ENCODE peak calls at places on chromosome 21, in four cellular contexts. E is stomach, M is neural progenitor cell, C is heart left ventricle. Y is an unnamed sample. For H3K4me1, the result is how much of the 10 kb centered on the place peaks cover.

GRCh38 chr21:35170818-35171217 is 121.7 kb upstream of the RUNX1 start:
- DNase-seq in C (no peak), E (no peak), M (no peak), Y (no peak)

GRCh38 chr21:21111309-21111920 is 113.2 kb downstream of the NCAM2 start:
- DNase-seq in E (no peak), C (no peak), M (peak), Y (no peak)

GRCh38 chr21:44900559-44901251 is 20.0 kb downstream of the ITGB2 start:
- DNase-seq in C (no peak), M (no peak), E (no peak), Y (no peak)

GRCh38 chr21:44812640-44813039 is 5.2 kb downstream of the SUMO3 start:
- DNase-seq in M (no peak), C (no peak), E (peak), Y (no peak)

GRCh38 chr21:36728371-36729111 is 29.6 kb downstream of the SIM2 start:
- DNase-seq in E (peak), C (no peak), M (no peak), Y (no peak)

GRCh38 chr21:44932366-44933181 is 7.3 kb upstream of the SLX9 start:
- DNase-seq in C (no peak), E (no peak), M (peak), Y (no peak)

GRCh38 chr21:32717851-32718316 is 9.9 kb downstream of the SYNJ1 start:
- DNase-seq in C (no peak), E (no peak), M (peak), Y (no peak)

GRCh38 chr21:36567216-36567917 is 87.4 kb upstream of the CLDN14 start:
- DNase-seq in E (no peak), M (no peak), C (no peak), Y (no peak)

GRCh38 chr21:45355573-45355972 is 49.4 kb upstream of the COL18A1 start:
- DNase-seq in C (no peak), M (no peak), E (no peak), Y (no peak)

GRCh38 chr21:37166733-37167132 is 93.7 kb downstream of the TTC3 start:
- DNase-seq in C (no peak), M (peak), E (no peak), Y (no peak)

GRCh38 chr21:43917515-43918384 is 52.7 kb downstream of the AGPAT3 start:
- DNase-seq in M (no peak), E (peak), C (no peak), Y (no peak)

GRCh38 chr21:44317241-44317782 is 17.5 kb downstream of the PFKL start:
- DNase-seq in E (no peak), C (no peak), M (no peak), Y (no peak)

GRCh38 chr21:36039861-36040260 is 20.5 kb downstream of the SETD4 start:
- DNase-seq in E (no peak), M (no peak), C (no peak), Y (no peak)

GRCh38 chr21:15057290-15057689 is 7.5 kb downstream of the NRIP1 start:
- DNase-seq in E (no peak), M (peak), C (no peak), Y (no peak)

GRCh38 chr21:45359451-45360217 is 45.3 kb upstream of the COL18A1 start:
- DNase-seq in E (no peak), M (peak), C (no peak), Y (no peak)

GRCh38 chr21:45949928-45950739 is 31.4 kb upstream of the COL6A1 start:
- DNase-seq in E (no peak), C (no peak), M (no peak), Y (no peak)

GRCh38 chr21:27408826-27409225 is 441.9 kb upstream of the ADAMTS5 start:
- DNase-seq in C (no peak), E (no peak), M (no peak), Y (no peak)

GRCh38 chr21:46142581-46143473 is 12.6 kb downstream of the FTCD start:
- DNase-seq in C (no peak), E (no peak), M (no peak), Y (no peak)

GRCh38 chr21:32794643-32795042 is 23.1 kb upstream of the PAXBP1 start:
- DNase-seq in E (no peak), C (no peak), M (no peak), Y (no peak)

DNA sequence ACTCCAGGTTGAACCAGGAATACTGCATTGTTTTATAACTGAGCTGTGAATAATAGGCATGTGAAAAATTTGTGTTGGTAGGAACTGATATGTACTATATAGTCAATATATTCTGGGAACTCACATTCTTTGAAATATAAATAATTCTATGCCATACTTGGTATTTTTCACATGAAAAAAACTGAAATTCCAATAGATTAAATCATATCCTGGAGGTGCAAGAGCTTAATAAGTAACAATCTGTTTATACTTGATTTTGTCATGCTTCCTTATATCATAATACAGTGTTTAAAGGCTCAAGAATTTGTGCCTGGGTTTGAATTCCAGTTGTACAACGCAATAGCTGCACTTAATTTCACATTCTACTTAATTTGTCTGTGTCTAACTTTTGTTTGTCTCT is 387.0 kb downstream of the USP25 start:
- DNase-seq in C (no peak), M (no peak), E (no peak), Y (no peak)
- H3K4me1 ChIP-seq in C (under half), M (under half), E (under half), Y (under half)

GRCh38 chr21:38933731-38934130 is 128.0 kb downstream of the ETS2 start:
- DNase-seq in M (no peak), E (no peak), C (no peak), Y (no peak)

GRCh38 chr21:38937844-38938243 is 132.1 kb downstream of the ETS2 start:
- DNase-seq in M (no peak), E (no peak), C (no peak), Y (no peak)

GRCh38 chr21:38937286-38937790 is 131.6 kb downstream of the ETS2 start:
- DNase-seq in M (no peak), C (no peak), E (no peak), Y (no peak)

GRCh38 chr21:38938343-38938742 is 132.6 kb downstream of the ETS2 start:
- DNase-seq in C (no peak), M (peak), E (no peak), Y (no peak)

DNA sequence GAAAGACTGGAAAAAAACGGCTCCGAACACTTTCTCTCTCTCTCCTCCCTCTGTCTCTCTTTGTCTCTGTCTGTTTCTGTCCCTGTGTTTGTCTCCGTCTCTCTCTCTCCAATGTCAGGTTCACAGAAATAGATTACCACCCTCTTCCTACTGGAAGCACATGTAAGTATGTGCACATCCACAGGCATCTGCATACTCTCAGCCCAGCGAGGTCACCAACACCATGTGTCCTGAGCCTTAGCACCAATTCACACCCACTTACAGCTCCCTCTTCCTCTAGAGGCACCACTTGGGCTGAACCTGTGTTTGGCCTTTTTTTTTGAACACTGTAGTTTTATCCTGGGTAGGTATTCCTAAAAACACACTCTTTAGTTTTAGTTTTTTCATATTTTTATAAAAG is 130.5 kb downstream of the ETS2 start:
- DNase-seq in C (no peak), E (no peak), M (no peak), Y (no peak)
- H3K27ac ChIP-seq in C (no peak), E (no peak), M (no peak), Y (no peak)

GRCh38 chr21:38402795-38403194 is 95.5 kb downstream of the ERG start:
- DNase-seq in E (no peak), M (no peak), C (no peak), Y (no peak)

GRCh38 chr21:38401527-38401926 is 96.8 kb downstream of the ERG start:
- DNase-seq in M (no peak), E (no peak), C (no peak), Y (no peak)

GRCh38 chr21:38402291-38402690 is 96.0 kb downstream of the ERG start:
- DNase-seq in E (no peak), C (no peak), M (no peak), Y (no peak)

GRCh38 chr21:38400195-38400695 is 98.0 kb downstream of the ERG start:
- DNase-seq in E (no peak), M (peak), C (no peak), Y (no peak)

GRCh38 chr21:38404134-38404533 is 94.1 kb downstream of the ERG start:
- DNase-seq in E (no peak), M (no peak), C (no peak), Y (no peak)
- H3K4me1 ChIP-seq in E (under half), M (under half), C (under half), Y (under half)

GRCh38 chr21:29053011-29053553 is 20.4 kb downstream of the CCT8 start:
- DNase-seq in M (no peak), E (no peak), C (no peak), Y (no peak)

GRCh38 chr21:29056005-29056404 is 17.4 kb downstream of the CCT8 start:
- DNase-seq in M (no peak), E (no peak), C (no peak), Y (no peak)

GRCh38 chr21:29055080-29055479 is 18.4 kb downstream of the CCT8 start:
- DNase-seq in E (no peak), C (no peak), M (no peak), Y (no peak)

GRCh38 chr21:29053656-29054055 is 19.8 kb downstream of the CCT8 start:
- DNase-seq in C (no peak), M (no peak), E (no peak), Y (no peak)

DNA sequence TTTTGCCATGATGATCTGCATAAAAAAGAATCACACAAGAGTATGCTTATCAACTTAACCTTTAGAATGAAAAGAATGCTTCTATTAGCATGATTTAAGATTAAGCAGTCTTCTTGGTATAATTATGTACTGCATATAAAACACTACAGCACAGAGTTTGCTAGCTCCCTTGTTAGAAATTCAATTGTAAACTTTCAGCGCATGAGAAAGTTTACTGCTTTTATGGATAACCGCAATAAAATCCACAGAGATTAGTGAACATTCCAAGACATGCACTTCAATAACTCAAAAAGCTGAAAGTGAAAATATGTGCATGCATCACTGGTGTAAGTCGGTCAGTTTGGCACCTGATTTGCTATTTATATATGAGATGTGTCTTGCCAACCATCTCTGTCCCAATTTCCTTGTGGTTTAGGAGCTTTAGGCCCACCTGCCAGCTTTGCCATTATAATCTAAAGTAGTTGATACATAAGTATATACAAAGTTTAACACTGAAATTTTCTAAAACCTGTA is 16.9 kb downstream of the CCT8 start:
- DNase-seq in M (no peak), E (no peak), C (no peak), Y (no peak)
- H3K27ac ChIP-seq in M (no peak), E (no peak), C (no peak), Y (no peak)

DNA sequence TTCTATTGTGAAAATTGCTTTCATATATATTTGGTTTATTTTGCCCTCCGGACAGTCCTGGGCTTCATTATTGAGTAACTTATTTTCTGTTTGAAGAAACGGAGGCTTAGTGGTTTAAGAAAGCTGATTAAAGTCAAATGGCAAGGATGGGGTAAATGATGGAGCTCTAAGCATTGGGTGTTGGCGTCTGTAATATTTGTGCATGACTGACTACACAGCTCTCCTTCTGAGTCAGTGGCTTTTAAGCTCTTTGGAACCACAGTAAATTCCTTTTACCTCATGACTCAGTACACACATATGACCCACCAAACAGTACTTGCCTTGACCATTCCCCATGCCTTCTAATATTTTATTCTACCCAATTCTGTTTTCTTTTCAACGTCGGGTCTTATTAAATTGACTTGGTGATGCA is 21.0 kb downstream of the B3GALT5 start:
- DNase-seq in C (no peak), M (no peak), E (no peak), Y (no peak)
- H3K4me1 ChIP-seq in C (under half), M (under half), E (under half), Y (under half)

DNA sequence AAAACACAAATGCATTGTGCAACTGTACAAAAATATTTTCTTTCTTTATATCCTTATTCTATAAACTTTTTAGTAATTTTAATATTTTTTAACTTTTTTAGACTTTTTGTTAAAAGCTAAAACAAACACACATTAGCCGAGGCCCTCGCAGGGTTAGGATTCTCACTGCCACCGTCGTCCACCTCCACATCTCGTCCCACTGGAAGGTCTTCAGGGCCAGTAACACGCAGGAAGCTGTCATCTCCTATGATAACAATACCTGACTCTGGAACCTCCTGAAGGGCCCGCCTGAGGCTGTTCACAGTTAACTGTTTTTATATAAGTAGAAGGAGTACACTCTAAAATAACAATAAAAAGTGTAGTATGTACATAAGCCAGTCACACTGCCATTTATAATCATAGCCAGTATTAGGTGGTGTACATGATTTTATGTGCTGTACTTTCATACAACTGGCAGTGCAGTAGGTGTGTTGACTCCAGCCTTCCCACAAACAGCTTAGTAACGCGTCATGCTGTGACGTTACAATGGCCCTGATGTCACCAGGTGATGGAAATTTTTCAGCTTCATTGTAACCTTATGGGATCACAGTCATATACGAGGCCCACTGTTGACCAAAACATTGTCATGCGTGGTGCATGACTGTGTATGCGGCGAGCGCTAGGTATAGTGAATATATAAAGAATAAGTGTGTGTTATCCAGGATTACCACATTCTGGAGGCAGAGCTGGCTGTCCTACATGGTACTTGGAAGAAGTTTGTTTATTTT is 8.8 kb downstream of the TFF2 start:
- DNase-seq in C (no peak), E (no peak), M (no peak), Y (no peak)
- H3K27ac ChIP-seq in C (no peak), E (no peak), M (no peak), Y (no peak)

GRCh38 chr21:42836402-42836666 is 43.0 kb downstream of the WDR4 start:
- DNase-seq in M (no peak), C (no peak), E (no peak), Y (no peak)
- H3K4me1 ChIP-seq in M (under half), C (under half), E (under half), Y (under half)

GRCh38 chr21:18191139-18191538 is 53.5 kb upstream of the CHODL start:
- DNase-seq in E (no peak), M (no peak), C (no peak), Y (no peak)
- H3K27ac ChIP-seq in E (no peak), M (no peak), C (no peak), Y (no peak)

GRCh38 chr21:41425954-41426655 is at the start of gene MX1:
- DNase-seq in C (peak), E (peak), M (peak), Y (peak)

GRCh38 chr21:41428847-41429246 is 2.8 kb downstream of the MX1 start:
- DNase-seq in E (no peak), C (no peak), M (no peak), Y (no peak)

GRCh38 chr21:41426656-41427311 is 745 bp downstream of the MX1 start:
- DNase-seq in C (peak), E (no peak), M (no peak), Y (no peak)

GRCh38 chr21:41428311-41428710 is 2.3 kb downstream of the MX1 start:
- DNase-seq in C (no peak), M (no peak), E (no peak), Y (no peak)

GRCh38 chr21:41427556-41427955 is 1.5 kb downstream of the MX1 start:
- DNase-seq in E (no peak), M (no peak), C (no peak), Y (no peak)
- H3K4me1 ChIP-seq in E (under half), M (under half), C (under half), Y (under half)

Y was measured in lung.